ENCODE peak calls at places on chromosomes 3 and 15, in nine cellular contexts. One of them, this sample, is unnamed.

GRCh38 chr3:58121183-58121582 is 89.6 kb downstream of the DNASE1L3 start:
- DNase-seq in dorsolateral prefrontal cortex: no peak
- DNase-seq in left lung: no peak
- DNase-seq in AG04450: no peak
- DNase-seq in choroid plexus epithelial cell: no peak
- DNase-seq in AG10803: no peak
- DNase-seq in foreskin keratinocyte: no peak
- DNase-seq in ovary: no peak
- DNase-seq in tibial artery: no peak
- DNase-seq in this sample: no peak

GRCh38 chr3:156216852-156217251 is 96.5 kb downstream of the KCNAB1 start:
- DNase-seq in dorsolateral prefrontal cortex: no peak
- DNase-seq in left lung: no peak
- DNase-seq in AG04450: no peak
- DNase-seq in choroid plexus epithelial cell: no peak
- DNase-seq in AG10803: peak; percentile 4
- DNase-seq in foreskin keratinocyte: no peak
- DNase-seq in ovary: no peak
- DNase-seq in tibial artery: no peak
- DNase-seq in this sample: no peak

GRCh38 chr3:128367726-128368125 is 99.0 kb downstream of the DNAJB8 start:
- DNase-seq in dorsolateral prefrontal cortex: no peak
- DNase-seq in left lung: no peak
- DNase-seq in AG04450: no peak
- DNase-seq in choroid plexus epithelial cell: peak; percentile 27
- DNase-seq in AG10803: peak; percentile 34
- DNase-seq in foreskin keratinocyte: no peak
- DNase-seq in ovary: no peak
- DNase-seq in tibial artery: no peak
- DNase-seq in this sample: no peak

GRCh38 chr3:154886437-154886836 is 193.7 kb upstream of the MME start:
- DNase-seq in dorsolateral prefrontal cortex: no peak
- DNase-seq in left lung: no peak
- DNase-seq in AG04450: peak; percentile 99
- DNase-seq in choroid plexus epithelial cell: peak; percentile 95
- DNase-seq in AG10803: peak; percentile 100
- DNase-seq in foreskin keratinocyte: peak; percentile 94
- DNase-seq in ovary: no peak
- DNase-seq in tibial artery: no peak
- DNase-seq in this sample: no peak

GRCh38 chr15:101446527-101447167 is 42.9 kb downstream of the PCSK6 start:
- DNase-seq in dorsolateral prefrontal cortex: no peak
- DNase-seq in left lung: no peak
- DNase-seq in AG04450: no peak
- DNase-seq in choroid plexus epithelial cell: peak; percentile 17
- DNase-seq in AG10803: no peak
- DNase-seq in foreskin keratinocyte: no peak
- DNase-seq in ovary: no peak
- DNase-seq in tibial artery: no peak
- DNase-seq in this sample: no peak

GRCh38 chr3:14810795-14811661 is 7.7 kb upstream of the FGD5 start:
- DNase-seq in dorsolateral prefrontal cortex: no peak
- DNase-seq in left lung: no peak
- DNase-seq in AG04450: no peak
- DNase-seq in choroid plexus epithelial cell: no peak
- DNase-seq in AG10803: no peak
- DNase-seq in foreskin keratinocyte: no peak
- DNase-seq in ovary: no peak
- DNase-seq in tibial artery: no peak
- DNase-seq in this sample: no peak

GRCh38 chr3:67290424-67290823 is 292.3 kb downstream of the KBTBD8 start:
- DNase-seq in dorsolateral prefrontal cortex: no peak
- DNase-seq in left lung: no peak
- DNase-seq in AG04450: no peak
- DNase-seq in choroid plexus epithelial cell: no peak
- DNase-seq in AG10803: no peak
- DNase-seq in foreskin keratinocyte: no peak
- DNase-seq in ovary: no peak
- DNase-seq in tibial artery: no peak
- DNase-seq in this sample: no peak

GRCh38 chr15:58555168-58556027 is 123.6 kb downstream of the LIPC start:
- DNase-seq in dorsolateral prefrontal cortex: no peak
- DNase-seq in left lung: no peak
- DNase-seq in AG04450: no peak
- DNase-seq in choroid plexus epithelial cell: no peak
- DNase-seq in AG10803: no peak
- DNase-seq in foreskin keratinocyte: no peak
- DNase-seq in ovary: no peak
- DNase-seq in tibial artery: no peak
- DNase-seq in this sample: no peak

GRCh38 chr15:56608140-56608778 is 125.0 kb downstream of the ZNF280D start:
- DNase-seq in dorsolateral prefrontal cortex: no peak
- DNase-seq in left lung: no peak
- DNase-seq in AG04450: no peak
- DNase-seq in choroid plexus epithelial cell: peak; percentile 30
- DNase-seq in AG10803: peak; percentile 21
- DNase-seq in foreskin keratinocyte: no peak
- DNase-seq in ovary: no peak
- DNase-seq in tibial artery: no peak
- DNase-seq in this sample: no peak

GRCh38 chr3:46006646-46007045 is 11.0 kb upstream of the FYCO1 start:
- DNase-seq in dorsolateral prefrontal cortex: no peak
- DNase-seq in left lung: no peak
- DNase-seq in AG04450: no peak
- DNase-seq in choroid plexus epithelial cell: peak; percentile 76
- DNase-seq in AG10803: peak; percentile 89
- DNase-seq in foreskin keratinocyte: peak; percentile 27
- DNase-seq in ovary: no peak
- DNase-seq in tibial artery: no peak
- DNase-seq in this sample: no peak

GRCh38 chr3:11719406-11720219 is 75.9 kb upstream of the VGLL4 start:
- DNase-seq in dorsolateral prefrontal cortex: peak; percentile 94
- DNase-seq in left lung: peak; percentile 91
- DNase-seq in AG04450: no peak
- DNase-seq in choroid plexus epithelial cell: peak; percentile 71
- DNase-seq in AG10803: peak; percentile 80
- DNase-seq in foreskin keratinocyte: peak; percentile 83
- DNase-seq in ovary: peak; percentile 78
- DNase-seq in tibial artery: peak; percentile 83
- DNase-seq in this sample: peak; percentile 90

GRCh38 chr15:66701422-66702034 is 508 bp upstream of the SMAD6 start:
- DNase-seq in dorsolateral prefrontal cortex: no peak
- DNase-seq in left lung: peak; percentile 68
- DNase-seq in AG04450: no peak
- DNase-seq in choroid plexus epithelial cell: no peak
- DNase-seq in AG10803: no peak
- DNase-seq in foreskin keratinocyte: peak; percentile 57
- DNase-seq in ovary: peak; percentile 69
- DNase-seq in tibial artery: peak; percentile 88
- DNase-seq in this sample: peak; percentile 76

GRCh38 chr15:90059208-90059985 is 42.9 kb downstream of the IDH2 start:
- DNase-seq in dorsolateral prefrontal cortex: no peak
- DNase-seq in left lung: peak; percentile 95
- DNase-seq in AG04450: no peak
- DNase-seq in choroid plexus epithelial cell: peak; percentile 75
- DNase-seq in AG10803: no peak
- DNase-seq in foreskin keratinocyte: peak; percentile 45
- DNase-seq in ovary: no peak
- DNase-seq in tibial artery: peak; percentile 86
- DNase-seq in this sample: no peak

GRCh38 chr3:194129581-194130133 is 6.3 kb upstream of the HES1 start:
- DNase-seq in dorsolateral prefrontal cortex: no peak
- DNase-seq in left lung: no peak
- DNase-seq in AG04450: no peak
- DNase-seq in choroid plexus epithelial cell: peak; percentile 57
- DNase-seq in AG10803: peak; percentile 76
- DNase-seq in foreskin keratinocyte: no peak
- DNase-seq in ovary: peak; percentile 63
- DNase-seq in tibial artery: no peak
- DNase-seq in this sample: no peak

GRCh38 chr3:54999159-54999558 is 71.3 kb upstream of the LRTM1 start:
- DNase-seq in dorsolateral prefrontal cortex: no peak
- DNase-seq in left lung: no peak
- DNase-seq in AG04450: peak; percentile 46
- DNase-seq in choroid plexus epithelial cell: peak; percentile 97
- DNase-seq in AG10803: peak; percentile 86
- DNase-seq in foreskin keratinocyte: peak; percentile 54
- DNase-seq in ovary: no peak
- DNase-seq in tibial artery: no peak
- DNase-seq in this sample: no peak

GRCh38 chr3:145359040-145359439 is 801.9 kb downstream of the PLOD2 start:
- DNase-seq in dorsolateral prefrontal cortex: no peak
- DNase-seq in left lung: no peak
- DNase-seq in AG04450: no peak
- DNase-seq in choroid plexus epithelial cell: no peak
- DNase-seq in AG10803: no peak
- DNase-seq in foreskin keratinocyte: no peak
- DNase-seq in ovary: no peak
- DNase-seq in tibial artery: no peak
- DNase-seq in this sample: no peak

DNA sequence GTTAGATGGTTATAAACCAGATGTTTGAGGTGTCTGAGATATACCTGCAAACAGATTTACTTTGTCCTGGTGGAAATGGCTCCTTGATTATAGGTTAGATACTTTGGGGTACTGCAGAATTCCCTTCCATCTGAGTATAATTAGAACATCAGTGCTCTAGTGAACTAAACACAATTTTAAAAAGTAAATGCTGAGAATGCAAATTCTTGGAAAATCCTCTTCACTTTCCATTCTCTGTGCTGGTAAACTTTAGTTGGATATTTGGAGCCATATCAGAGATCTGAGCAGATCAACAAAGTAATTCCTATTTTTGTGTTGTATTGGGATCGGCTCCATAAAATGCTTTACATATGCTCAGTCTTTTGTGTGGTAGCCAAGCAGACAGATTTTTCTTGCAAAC is 38.0 kb upstream of the KCNH8 start:
- DNase-seq in dorsolateral prefrontal cortex: no peak
- DNase-seq in left lung: no peak
- DNase-seq in AG04450: no peak
- DNase-seq in choroid plexus epithelial cell: no peak
- DNase-seq in AG10803: no peak
- DNase-seq in foreskin keratinocyte: no peak
- DNase-seq in ovary: no peak
- DNase-seq in tibial artery: no peak
- DNase-seq in this sample: no peak
- TF ChIP-seq CTCF in dorsolateral prefrontal cortex: no peak
- TF ChIP-seq CTCF in left lung: no peak
- TF ChIP-seq CTCF in AG04450: no peak
- TF ChIP-seq CTCF in choroid plexus epithelial cell: no peak
- TF ChIP-seq CTCF in AG10803: no peak
- TF ChIP-seq CTCF in foreskin keratinocyte: no peak
- TF ChIP-seq CTCF in ovary: no peak
- TF ChIP-seq CTCF in tibial artery: no peak
- TF ChIP-seq CTCF in this sample: no peak

GRCh38 chr15:52329980-52330379 is 34.4 kb upstream of the MYO5C start:
- DNase-seq in dorsolateral prefrontal cortex: no peak
- DNase-seq in left lung: no peak
- DNase-seq in AG04450: no peak
- DNase-seq in choroid plexus epithelial cell: no peak
- DNase-seq in AG10803: no peak
- DNase-seq in foreskin keratinocyte: no peak
- DNase-seq in ovary: no peak
- DNase-seq in tibial artery: no peak
- DNase-seq in this sample: no peak

GRCh38 chr15:52329150-52329549 is 33.5 kb upstream of the MYO5C start:
- DNase-seq in dorsolateral prefrontal cortex: no peak
- DNase-seq in left lung: no peak
- DNase-seq in AG04450: no peak
- DNase-seq in choroid plexus epithelial cell: no peak
- DNase-seq in AG10803: no peak
- DNase-seq in foreskin keratinocyte: no peak
- DNase-seq in ovary: no peak
- DNase-seq in tibial artery: no peak
- DNase-seq in this sample: no peak

GRCh38 chr15:52334491-52335160 is 39.0 kb upstream of the MYO5C start:
- DNase-seq in dorsolateral prefrontal cortex: no peak
- DNase-seq in left lung: no peak
- DNase-seq in AG04450: no peak
- DNase-seq in choroid plexus epithelial cell: peak; percentile 34
- DNase-seq in AG10803: peak; percentile 58
- DNase-seq in foreskin keratinocyte: peak; percentile 88
- DNase-seq in ovary: no peak
- DNase-seq in tibial artery: no peak
- DNase-seq in this sample: no peak

GRCh38 chr15:52328680-52329079 is 33.1 kb upstream of the MYO5C start:
- DNase-seq in dorsolateral prefrontal cortex: no peak
- DNase-seq in left lung: no peak
- DNase-seq in AG04450: no peak
- DNase-seq in choroid plexus epithelial cell: no peak
- DNase-seq in AG10803: no peak
- DNase-seq in foreskin keratinocyte: no peak
- DNase-seq in ovary: no peak
- DNase-seq in tibial artery: no peak
- DNase-seq in this sample: no peak

GRCh38 chr15:52331490-52332240 is 36.1 kb upstream of the MYO5C start:
- DNase-seq in dorsolateral prefrontal cortex: peak; percentile 41
- DNase-seq in left lung: no peak
- DNase-seq in AG04450: no peak
- DNase-seq in choroid plexus epithelial cell: peak; percentile 80
- DNase-seq in AG10803: peak; percentile 54
- DNase-seq in foreskin keratinocyte: peak; percentile 30
- DNase-seq in ovary: no peak
- DNase-seq in tibial artery: no peak
- DNase-seq in this sample: no peak
- TF ChIP-seq CTCF in dorsolateral prefrontal cortex: peak; percentile 65
- TF ChIP-seq CTCF in left lung: peak; percentile 23
- TF ChIP-seq CTCF in AG04450: peak; percentile 50
- TF ChIP-seq CTCF in choroid plexus epithelial cell: peak; percentile 65
- TF ChIP-seq CTCF in AG10803: peak; percentile 67
- TF ChIP-seq CTCF in foreskin keratinocyte: peak; percentile 78
- TF ChIP-seq CTCF in ovary: no peak
- TF ChIP-seq CTCF in tibial artery: no peak
- TF ChIP-seq CTCF in this sample: no peak

GRCh38 chr3:134527037-134527436 is 41.2 kb downstream of the CEP63 start:
- DNase-seq in dorsolateral prefrontal cortex: no peak
- DNase-seq in left lung: no peak
- DNase-seq in AG04450: no peak
- DNase-seq in choroid plexus epithelial cell: peak; percentile 16
- DNase-seq in AG10803: no peak
- DNase-seq in foreskin keratinocyte: no peak
- DNase-seq in ovary: no peak
- DNase-seq in tibial artery: no peak
- DNase-seq in this sample: no peak
- TF ChIP-seq CTCF in dorsolateral prefrontal cortex: no peak
- TF ChIP-seq CTCF in left lung: no peak
- TF ChIP-seq CTCF in AG04450: peak; percentile 19
- TF ChIP-seq CTCF in choroid plexus epithelial cell: peak; percentile 52
- TF ChIP-seq CTCF in AG10803: no peak
- TF ChIP-seq CTCF in foreskin keratinocyte: peak; percentile 54
- TF ChIP-seq CTCF in ovary: no peak
- TF ChIP-seq CTCF in tibial artery: no peak
- TF ChIP-seq CTCF in this sample: no peak

DNA sequence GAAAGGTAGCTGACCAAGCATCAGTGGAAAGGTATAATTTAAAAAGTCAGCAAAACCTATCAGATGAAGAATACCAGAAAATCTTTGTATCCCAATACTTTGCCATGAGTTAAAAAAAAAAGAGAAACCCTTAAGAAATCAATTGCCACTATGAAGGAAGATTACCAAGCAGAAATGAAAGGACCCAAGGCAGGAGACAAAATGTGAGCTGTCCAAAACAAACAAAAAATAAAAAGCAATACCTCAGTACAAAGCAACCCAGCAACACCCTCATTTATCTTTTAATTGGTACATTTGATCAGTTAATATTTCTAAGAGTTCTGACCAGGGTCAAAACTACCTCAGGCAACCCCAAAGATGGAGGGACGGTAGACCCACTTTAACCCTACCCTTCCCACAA is 65.3 kb downstream of the MOBP start:
- DNase-seq in dorsolateral prefrontal cortex: no peak
- DNase-seq in left lung: no peak
- DNase-seq in AG04450: no peak
- DNase-seq in choroid plexus epithelial cell: no peak
- DNase-seq in AG10803: no peak
- DNase-seq in foreskin keratinocyte: no peak
- DNase-seq in ovary: no peak
- DNase-seq in tibial artery: no peak
- DNase-seq in this sample: no peak
- TF ChIP-seq CTCF in dorsolateral prefrontal cortex: no peak
- TF ChIP-seq CTCF in left lung: no peak
- TF ChIP-seq CTCF in AG04450: no peak
- TF ChIP-seq CTCF in choroid plexus epithelial cell: no peak
- TF ChIP-seq CTCF in AG10803: no peak
- TF ChIP-seq CTCF in foreskin keratinocyte: no peak
- TF ChIP-seq CTCF in ovary: no peak
- TF ChIP-seq CTCF in tibial artery: no peak
- TF ChIP-seq CTCF in this sample: no peak

This sample was measured in mesothelial cell of epicardium.